ENCODE peak calls at places on chromosomes 5 and 9, in ten cellular contexts. F is CD4-positive, alpha-beta T cell; A is A549; J is astrocyte; D is uterus; T is heart right ventricle; I is tibial nerve; K is WERI-Rb-1; O is nephron progenitor cell; Z is foreskin fibroblast. B is an unnamed sample.

GRCh38 chr9:26157411-26157810 is 479.2 kb upstream of the TUSC1 start:
- DNase-seq in J (no peak), O (no peak), T (no peak), K (no peak), D (no peak), I (no peak), A (no peak), F (no peak), Z (no peak), B (no peak)

GRCh38 chr5:177546262-177546741 is 8.1 kb downstream of the FAM193B start:
- DNase-seq in F (no peak), D (peak; percentile 75), T (peak; percentile 39), J (peak; percentile 97), Z (peak; percentile 98), K (no peak), O (no peak), A (peak; percentile 54), I (peak; percentile 49), B (no peak)

GRCh38 chr9:38681747-38682227 is 38.1 kb downstream of the FAM240B start:
- DNase-seq in T (no peak), I (no peak), Z (peak; percentile 58), J (peak; percentile 94), D (no peak), O (no peak), F (no peak), K (no peak), A (no peak), B (no peak)

GRCh38 chr5:159878988-159879471 is 37.3 kb upstream of the ADRA1B start:
- DNase-seq in D (peak; percentile 84), A (peak; percentile 71), I (peak; percentile 26), O (peak; percentile 56), F (no peak), Z (peak; percentile 75), J (peak; percentile 84), T (peak; percentile 64), K (peak; percentile 94), B (no peak)

GRCh38 chr5:1783214-1783551 is 16.5 kb downstream of the MRPL36 start:
- DNase-seq in T (no peak), O (peak; percentile 63), F (no peak), A (no peak), I (no peak), K (no peak), Z (no peak), J (peak; percentile 34), D (no peak), B (no peak)

GRCh38 chr9:112868956-112869594 is 21.6 kb downstream of the SLC46A2 start:
- DNase-seq in F (no peak), O (peak; percentile 37), J (no peak), D (no peak), I (no peak), A (no peak), Z (no peak), K (no peak), T (no peak), B (no peak)

GRCh38 chr9:110942522-110942921 is 95.7 kb downstream of the LPAR1 start:
- DNase-seq in F (no peak), A (no peak), I (no peak), O (no peak), D (no peak), T (no peak), J (peak; percentile 88), Z (no peak), K (no peak), B (no peak)

GRCh38 chr5:125612356-125613149 is 810.7 kb upstream of the GRAMD2B start:
- DNase-seq in D (no peak), I (no peak), F (no peak), Z (no peak), O (peak; percentile 10), T (no peak), J (no peak), K (no peak), A (no peak), B (no peak)

GRCh38 chr5:74055446-74056097 is 429.6 kb downstream of the ARHGEF28 start:
- DNase-seq in O (no peak), T (no peak), I (no peak), A (no peak), Z (no peak), D (no peak), J (no peak), F (no peak), K (peak; percentile 30), B (no peak)

GRCh38 chr5:43635374-43635773 is 32.4 kb downstream of the NNT start:
- DNase-seq in J (peak; percentile 30), Z (no peak), I (no peak), A (no peak), T (no peak), O (no peak), D (no peak), K (no peak), F (no peak), B (no peak)

GRCh38 chr5:151264113-151264512 is 11.1 kb downstream of the GM2A start:
- DNase-seq in J (peak; percentile 28), F (no peak), O (no peak), D (no peak), Z (peak; percentile 59), A (no peak), I (no peak), K (no peak), T (no peak), B (no peak)

DNA sequence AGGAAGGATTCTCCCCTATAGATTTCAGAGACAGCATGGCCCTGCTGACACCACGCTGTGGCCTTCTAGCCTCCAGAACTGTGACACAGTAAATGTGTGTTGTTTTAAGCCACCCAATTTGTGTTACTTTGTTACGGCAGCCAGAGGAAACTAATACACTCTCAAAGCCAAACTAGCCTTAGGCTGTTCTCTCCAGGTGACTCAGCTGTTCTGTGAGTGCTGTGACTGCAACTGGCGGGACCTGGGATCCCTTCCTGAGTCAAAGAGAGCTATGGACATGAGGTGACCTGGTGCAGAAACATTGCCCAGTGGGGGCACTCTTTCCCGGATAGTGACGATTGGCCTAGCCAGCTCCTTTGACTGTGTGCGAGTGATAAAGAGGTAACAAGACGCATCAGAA is 14.0 kb upstream of the MLANA start:
- DNase-seq in F (no peak), D (no peak), Z (no peak), A (no peak), K (no peak), J (no peak), T (no peak), I (no peak), O (no peak), B (no peak)
- TF ChIP-seq CTCF in F (no peak), D (no peak), Z (no peak), A (no peak), K (no peak), J (no peak), T (no peak), I (no peak), O (no peak), B (no peak)

DNA sequence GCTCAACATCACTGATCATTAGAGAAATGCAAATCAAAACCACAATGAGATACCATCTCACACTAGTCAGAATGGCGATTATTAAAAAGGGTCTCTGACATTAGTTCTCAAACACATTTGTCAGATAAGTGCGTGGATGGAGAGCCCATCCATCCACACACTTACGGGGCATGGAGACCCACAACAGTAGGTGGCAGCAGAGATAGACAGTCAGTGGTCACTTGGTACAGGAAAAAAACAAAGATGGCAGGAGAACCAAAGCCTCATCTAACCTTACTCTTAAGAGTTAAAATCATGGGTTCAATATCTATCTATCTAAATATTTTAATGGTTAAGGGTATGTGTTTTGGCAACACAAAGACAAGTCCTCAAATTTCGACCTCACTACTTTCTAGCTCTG is 1378.7 kb upstream of the C9orf72 start:
- DNase-seq in J (no peak), D (no peak), A (no peak), Z (no peak), I (no peak), O (no peak), F (no peak), K (no peak), T (no peak), B (no peak)
- TF ChIP-seq CTCF in J (no peak), D (no peak), A (no peak), Z (no peak), I (no peak), O (no peak), F (no peak), K (peak; percentile 42), T (no peak), B (no peak)

DNA sequence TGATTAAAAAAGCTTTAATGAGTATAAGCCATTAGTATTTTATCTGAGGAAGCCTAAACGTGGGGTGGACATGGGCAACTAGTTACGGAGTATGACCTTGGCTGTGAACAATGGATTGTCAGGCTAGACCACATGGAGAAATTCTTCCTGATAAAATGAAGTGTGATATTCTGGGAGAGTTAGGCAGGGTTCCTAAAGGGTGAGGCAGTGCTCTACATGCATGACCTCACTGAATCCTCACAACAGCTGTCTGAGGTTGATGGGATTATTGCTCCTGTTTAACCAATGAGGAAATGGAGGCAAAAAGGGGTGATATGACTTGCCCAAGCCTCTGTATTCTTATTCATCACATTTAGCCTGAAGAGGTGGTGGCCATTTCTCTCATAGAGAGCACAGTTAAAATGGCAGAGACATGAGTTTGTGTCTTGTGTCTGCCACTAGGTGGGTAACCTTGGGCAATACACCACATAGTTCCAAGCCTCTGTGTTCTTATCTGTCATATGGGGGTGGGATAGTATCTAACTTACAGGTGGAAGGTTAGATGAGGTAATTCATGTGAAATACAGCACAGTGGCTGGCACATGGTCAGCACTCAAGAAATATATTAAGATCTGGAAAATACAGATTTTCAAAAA is 96.1 kb upstream of the NR3C1 start:
- DNase-seq in A (no peak), D (no peak), T (no peak), O (no peak), Z (no peak), F (no peak), J (no peak), I (no peak), K (no peak), B (no peak)
- TF ChIP-seq CTCF in A (no peak), D (no peak), T (no peak), O (no peak), Z (no peak), F (no peak), J (no peak), I (no peak), K (no peak), B (no peak)

GRCh38 chr9:124844291-124844690 is 9.0 kb upstream of the WDR38 start:
- DNase-seq in I (no peak), K (no peak), Z (no peak), T (no peak), D (no peak), F (no peak), O (no peak), J (no peak), A (no peak), B (no peak)

GRCh38 chr9:124843635-124844034 is 9.6 kb upstream of the WDR38 start:
- DNase-seq in T (no peak), F (no peak), D (no peak), Z (no peak), A (no peak), O (no peak), I (no peak), J (no peak), K (no peak), B (no peak)

GRCh38 chr9:124841422-124841821 is 11.8 kb upstream of the WDR38 start:
- DNase-seq in O (no peak), D (no peak), I (no peak), K (no peak), F (no peak), J (no peak), A (no peak), Z (no peak), T (no peak), B (no peak)

GRCh38 chr9:124840300-124840833 is 12.9 kb upstream of the WDR38 start:
- DNase-seq in F (no peak), J (no peak), A (no peak), D (no peak), O (no peak), T (no peak), K (no peak), Z (no peak), I (no peak), B (no peak)

GRCh38 chr9:124839612-124840299 is 13.5 kb upstream of the WDR38 start:
- DNase-seq in O (peak; percentile 40), K (peak; percentile 64), I (no peak), A (peak; percentile 55), Z (no peak), D (no peak), F (no peak), T (no peak), J (no peak), B (no peak)
- TF ChIP-seq CTCF in O (peak; percentile 57), K (peak; percentile 85), I (peak; percentile 10), A (peak; percentile 11), Z (peak; percentile 58), D (no peak), F (no peak), T (peak; percentile 53), J (peak; percentile 44), B (no peak)